ENCODE peak calls at places on chromosomes 13 and 19, in five cellular contexts. One of them, this sample, is unnamed.

GRCh38 chr13:70541451-70541850 is 433.2 kb upstream of the KLHL1 start:
- DNase-seq in upper lobe of left lung: no peak
- DNase-seq in HepG2: no peak
- DNase-seq in HCT116: no peak
- DNase-seq in body of pancreas: no peak
- DNase-seq in this sample: no peak

GRCh38 chr13:70253834-70254233 is 145.6 kb upstream of the KLHL1 start:
- DNase-seq in upper lobe of left lung: no peak
- DNase-seq in HepG2: peak; percentile 9
- DNase-seq in body of pancreas: no peak
- DNase-seq in HCT116: no peak
- DNase-seq in this sample: no peak

GRCh38 chr19:40747536-40747935 is 2.7 kb downstream of the ACTMAP start:
- DNase-seq in body of pancreas: no peak
- DNase-seq in HepG2: no peak
- DNase-seq in upper lobe of left lung: no peak
- DNase-seq in HCT116: no peak
- DNase-seq in this sample: no peak

GRCh38 chr13:25095862-25096453 is at the start of gene PABPC3:
- DNase-seq in HepG2: no peak
- DNase-seq in body of pancreas: no peak
- DNase-seq in HCT116: no peak
- DNase-seq in upper lobe of left lung: peak; percentile 78
- DNase-seq in this sample: no peak

GRCh38 chr13:48110930-48111721 is 16.2 kb upstream of the MED4 start:
- DNase-seq in HepG2: peak; percentile 83
- DNase-seq in HCT116: no peak
- DNase-seq in body of pancreas: no peak
- DNase-seq in upper lobe of left lung: no peak
- DNase-seq in this sample: no peak

GRCh38 chr13:24984134-24984533 is 111.8 kb upstream of the PABPC3 start:
- DNase-seq in HepG2: no peak
- DNase-seq in upper lobe of left lung: no peak
- DNase-seq in HCT116: no peak
- DNase-seq in body of pancreas: no peak
- DNase-seq in this sample: no peak

GRCh38 chr13:47508518-47509228 is 492.4 kb downstream of the SUCLA2 start:
- DNase-seq in upper lobe of left lung: no peak
- DNase-seq in HepG2: no peak
- DNase-seq in body of pancreas: no peak
- DNase-seq in HCT116: no peak
- DNase-seq in this sample: no peak

GRCh38 chr13:110471833-110472162 is 89.7 kb downstream of the RAB20 start:
- DNase-seq in HepG2: no peak
- DNase-seq in HCT116: no peak
- DNase-seq in body of pancreas: no peak
- DNase-seq in upper lobe of left lung: no peak
- DNase-seq in this sample: peak; percentile 59

GRCh38 chr13:52665325-52665724 is 12.7 kb downstream of the SUGT1 start:
- DNase-seq in upper lobe of left lung: no peak
- DNase-seq in HCT116: peak; percentile 16
- DNase-seq in body of pancreas: no peak
- DNase-seq in HepG2: peak; percentile 15
- DNase-seq in this sample: no peak

GRCh38 chr13:64529874-64530485 is 2700.2 kb downstream of the PCDH9 start:
- DNase-seq in HepG2: peak; percentile 9
- DNase-seq in body of pancreas: no peak
- DNase-seq in HCT116: peak; percentile 19
- DNase-seq in upper lobe of left lung: no peak
- DNase-seq in this sample: no peak

GRCh38 chr19:5593245-5593962 is 25.7 kb upstream of the TINCR start:
- DNase-seq in HCT116: no peak
- DNase-seq in HepG2: no peak
- DNase-seq in body of pancreas: no peak
- DNase-seq in upper lobe of left lung: no peak
- DNase-seq in this sample: no peak

GRCh38 chr13:26061947-26062346 is 10.1 kb upstream of the SHISA2 start:
- DNase-seq in HepG2: no peak
- DNase-seq in body of pancreas: no peak
- DNase-seq in HCT116: no peak
- DNase-seq in upper lobe of left lung: no peak
- DNase-seq in this sample: no peak

GRCh38 chr13:27830010-27830409 is 37.7 kb downstream of the GSX1 start:
- DNase-seq in HepG2: no peak
- DNase-seq in HCT116: peak; percentile 32
- DNase-seq in upper lobe of left lung: peak; percentile 93
- DNase-seq in body of pancreas: peak; percentile 66
- DNase-seq in this sample: peak; percentile 86

GRCh38 chr13:48223016-48223385 is 10.0 kb upstream of the ITM2B start:
- DNase-seq in upper lobe of left lung: no peak
- DNase-seq in body of pancreas: no peak
- DNase-seq in HepG2: no peak
- DNase-seq in HCT116: no peak
- DNase-seq in this sample: no peak

GRCh38 chr19:54109651-54110050 is 5.8 kb downstream of the TFPT start:
- DNase-seq in upper lobe of left lung: no peak
- DNase-seq in body of pancreas: no peak
- DNase-seq in HepG2: no peak
- DNase-seq in HCT116: no peak
- DNase-seq in this sample: no peak

GRCh38 chr13:75255653-75256052 is 226.3 kb downstream of the TBC1D4 start:
- DNase-seq in body of pancreas: no peak
- DNase-seq in HCT116: no peak
- DNase-seq in HepG2: no peak
- DNase-seq in upper lobe of left lung: no peak
- DNase-seq in this sample: no peak

GRCh38 chr13:109747524-109747923 is 38.9 kb downstream of the IRS2 start:
- DNase-seq in HepG2: no peak
- DNase-seq in body of pancreas: no peak
- DNase-seq in HCT116: no peak
- DNase-seq in upper lobe of left lung: no peak
- DNase-seq in this sample: no peak

GRCh38 chr13:49347650-49348385 is 96.0 kb downstream of the CAB39L start:
- DNase-seq in HCT116: no peak
- DNase-seq in body of pancreas: no peak
- DNase-seq in HepG2: no peak
- DNase-seq in upper lobe of left lung: peak; percentile 25
- DNase-seq in this sample: no peak

GRCh38 chr13:52459668-52460067 is 4.4 kb downstream of the CKAP2 start:
- DNase-seq in HepG2: no peak
- DNase-seq in body of pancreas: no peak
- DNase-seq in HCT116: no peak
- DNase-seq in upper lobe of left lung: no peak
- DNase-seq in this sample: no peak

GRCh38 chr13:62300021-62300420 is 884.4 kb upstream of the PCDH20 start:
- DNase-seq in HepG2: no peak
- DNase-seq in HCT116: no peak
- DNase-seq in body of pancreas: no peak
- DNase-seq in upper lobe of left lung: no peak
- DNase-seq in this sample: no peak

GRCh38 chr19:33195711-33196347 is 1.7 kb downstream of the LRP3 start:
- DNase-seq in HCT116: no peak
- DNase-seq in HepG2: no peak
- DNase-seq in body of pancreas: no peak
- DNase-seq in upper lobe of left lung: peak; percentile 68
- DNase-seq in this sample: no peak
- TF ChIP-seq POLR2A in HCT116: no peak
- TF ChIP-seq POLR2A in HepG2: no peak
- TF ChIP-seq POLR2A in body of pancreas: no peak
- TF ChIP-seq POLR2A in upper lobe of left lung: no peak
- TF ChIP-seq POLR2A in this sample: no peak

GRCh38 chr13:112143046-112143752 is 76.2 kb downstream of the SOX1 start:
- DNase-seq in HepG2: no peak
- DNase-seq in body of pancreas: no peak
- DNase-seq in upper lobe of left lung: no peak
- DNase-seq in HCT116: no peak
- DNase-seq in this sample: no peak
- TF ChIP-seq POLR2A in HepG2: no peak
- TF ChIP-seq POLR2A in body of pancreas: no peak
- TF ChIP-seq POLR2A in upper lobe of left lung: no peak
- TF ChIP-seq POLR2A in HCT116: no peak
- TF ChIP-seq POLR2A in this sample: no peak

GRCh38 chr13:44107357-44108121 is 227.8 kb downstream of the LACC1 start:
- DNase-seq in HepG2: peak; percentile 2
- DNase-seq in body of pancreas: no peak
- DNase-seq in upper lobe of left lung: peak; percentile 5
- DNase-seq in HCT116: no peak
- DNase-seq in this sample: no peak
- TF ChIP-seq POLR2A in HepG2: no peak
- TF ChIP-seq POLR2A in body of pancreas: no peak
- TF ChIP-seq POLR2A in upper lobe of left lung: no peak
- TF ChIP-seq POLR2A in HCT116: no peak
- TF ChIP-seq POLR2A in this sample: no peak

DNA sequence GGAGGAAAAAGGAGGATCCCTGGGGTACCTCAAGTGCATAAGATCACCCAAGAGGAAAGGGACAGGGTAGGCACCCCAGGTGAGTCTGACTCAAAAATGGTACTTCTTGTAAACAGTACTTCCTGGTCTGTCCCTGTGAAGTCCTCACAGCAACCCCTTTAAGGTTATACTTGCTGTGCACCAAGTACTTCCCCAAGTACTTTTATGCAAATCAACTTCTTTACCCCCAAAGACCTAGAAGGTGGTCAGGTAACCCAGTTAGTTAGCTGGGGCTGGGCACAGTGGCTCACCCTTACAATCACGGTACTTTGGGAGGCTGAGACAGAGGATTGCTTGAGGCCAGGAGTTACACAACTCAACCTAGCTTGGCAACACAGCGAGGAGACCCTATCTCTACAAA is 2.5 kb downstream of the CALR start:
- DNase-seq in body of pancreas: no peak
- DNase-seq in HCT116: no peak
- DNase-seq in upper lobe of left lung: no peak
- DNase-seq in HepG2: no peak
- DNase-seq in this sample: no peak
- TF ChIP-seq POLR2A in body of pancreas: no peak
- TF ChIP-seq POLR2A in HCT116: no peak
- TF ChIP-seq POLR2A in upper lobe of left lung: no peak
- TF ChIP-seq POLR2A in HepG2: peak; percentile 16
- TF ChIP-seq POLR2A in this sample: no peak